ENCODE peak calls at places on chromosomes 6 and 20, in five cellular contexts. One of them, this sample, is unnamed.

GRCh38 chr6:76770166-76770565 is 693.1 kb downstream of the HTR1B start:
- DNase-seq in adrenal gland: no peak
- DNase-seq in ovary: no peak
- DNase-seq in IMR-90: no peak
- DNase-seq in HCT116: no peak
- DNase-seq in this sample: no peak

GRCh38 chr6:74409447-74409846 is 713.4 kb downstream of the CD109 start:
- DNase-seq in adrenal gland: no peak
- DNase-seq in ovary: no peak
- DNase-seq in IMR-90: peak; percentile 87
- DNase-seq in HCT116: peak; percentile 31
- DNase-seq in this sample: no peak

GRCh38 chr6:53928641-53929339 is 134.0 kb downstream of the LRRC1 start:
- DNase-seq in adrenal gland: no peak
- DNase-seq in ovary: no peak
- DNase-seq in IMR-90: peak; percentile 25
- DNase-seq in HCT116: peak; percentile 18
- DNase-seq in this sample: no peak

GRCh38 chr6:80465513-80465912 is 359.0 kb downstream of the BCKDHB start:
- DNase-seq in adrenal gland: no peak
- DNase-seq in ovary: no peak
- DNase-seq in IMR-90: peak; percentile 36
- DNase-seq in HCT116: no peak
- DNase-seq in this sample: no peak

GRCh38 chr20:25223179-25223661 is 24.7 kb upstream of the PYGB start:
- DNase-seq in adrenal gland: no peak
- DNase-seq in ovary: no peak
- DNase-seq in IMR-90: peak; percentile 97
- DNase-seq in HCT116: peak; percentile 76
- DNase-seq in this sample: no peak

GRCh38 chr6:63802606-63803206 is 167.1 kb downstream of the PHF3 start:
- DNase-seq in adrenal gland: no peak
- DNase-seq in ovary: no peak
- DNase-seq in IMR-90: peak; percentile 53
- DNase-seq in HCT116: no peak
- DNase-seq in this sample: no peak

GRCh38 chr6:148431413-148431812 is 88.8 kb downstream of the SASH1 start:
- DNase-seq in adrenal gland: no peak
- DNase-seq in ovary: no peak
- DNase-seq in IMR-90: no peak
- DNase-seq in HCT116: no peak
- DNase-seq in this sample: no peak

GRCh38 chr6:80543598-80544181 is 437.2 kb downstream of the BCKDHB start:
- DNase-seq in adrenal gland: no peak
- DNase-seq in ovary: no peak
- DNase-seq in IMR-90: peak; percentile 90
- DNase-seq in HCT116: no peak
- DNase-seq in this sample: no peak

GRCh38 chr6:28940859-28941680 is 17.3 kb upstream of the TRIM27 start:
- DNase-seq in adrenal gland: peak; percentile 85
- DNase-seq in ovary: peak; percentile 81
- DNase-seq in IMR-90: peak; percentile 88
- DNase-seq in HCT116: peak; percentile 79
- DNase-seq in this sample: no peak

GRCh38 chr6:143965503-143966171 is 42.4 kb downstream of the PLAGL1 start:
- DNase-seq in adrenal gland: no peak
- DNase-seq in ovary: no peak
- DNase-seq in IMR-90: peak; percentile 58
- DNase-seq in HCT116: no peak
- DNase-seq in this sample: no peak

GRCh38 chr6:92564393-92564792 is 855.0 kb downstream of the EPHA7 start:
- DNase-seq in adrenal gland: no peak
- DNase-seq in ovary: no peak
- DNase-seq in IMR-90: no peak
- DNase-seq in HCT116: no peak
- DNase-seq in this sample: no peak

GRCh38 chr6:134516582-134516981 is 198.7 kb upstream of the SGK1 start:
- DNase-seq in adrenal gland: no peak
- DNase-seq in ovary: no peak
- DNase-seq in IMR-90: no peak
- DNase-seq in HCT116: no peak
- DNase-seq in this sample: no peak

GRCh38 chr6:119148825-119149525 is 70.5 kb upstream of the FAM184A start:
- DNase-seq in adrenal gland: no peak
- DNase-seq in ovary: no peak
- DNase-seq in IMR-90: peak; percentile 51
- DNase-seq in HCT116: no peak
- DNase-seq in this sample: no peak

GRCh38 chr6:90454835-90455427 is 131.9 kb downstream of the MAP3K7 start:
- DNase-seq in adrenal gland: no peak
- DNase-seq in ovary: no peak
- DNase-seq in IMR-90: no peak
- DNase-seq in HCT116: no peak
- DNase-seq in this sample: no peak

GRCh38 chr6:13229205-13230085 is 98.9 kb downstream of the TBC1D7 start:
- DNase-seq in adrenal gland: peak; percentile 2
- DNase-seq in ovary: no peak
- DNase-seq in IMR-90: no peak
- DNase-seq in HCT116: peak; percentile 4
- DNase-seq in this sample: no peak

GRCh38 chr20:35269055-35269781 is 8.7 kb downstream of the MMP24OS start:
- DNase-seq in adrenal gland: peak; percentile 71
- DNase-seq in ovary: peak; percentile 76
- DNase-seq in IMR-90: peak; percentile 62
- DNase-seq in HCT116: no peak
- DNase-seq in this sample: no peak

GRCh38 chr6:154824076-154824475 is 90.9 kb downstream of the SCAF8 start:
- DNase-seq in adrenal gland: no peak
- DNase-seq in ovary: no peak
- DNase-seq in IMR-90: no peak
- DNase-seq in HCT116: no peak
- DNase-seq in this sample: no peak

GRCh38 chr6:6005467-6006427 is 978 bp downstream of the NRN1 start:
- DNase-seq in adrenal gland: no peak
- DNase-seq in ovary: no peak
- DNase-seq in IMR-90: no peak
- DNase-seq in HCT116: no peak
- DNase-seq in this sample: no peak

GRCh38 chr20:51275816-51276215 is 252.9 kb upstream of the KCNG1 start:
- DNase-seq in adrenal gland: no peak
- DNase-seq in ovary: peak; percentile 52
- DNase-seq in IMR-90: peak; percentile 39
- DNase-seq in HCT116: no peak
- DNase-seq in this sample: no peak

GRCh38 chr6:127550403-127550802 is 26.6 kb upstream of the C6orf58 start:
- DNase-seq in adrenal gland: no peak
- DNase-seq in ovary: no peak
- DNase-seq in IMR-90: peak; percentile 76
- DNase-seq in HCT116: no peak
- DNase-seq in this sample: no peak

GRCh38 chr6:138160329-138161117 is 1.2 kb upstream of the ARFGEF3 start:
- DNase-seq in adrenal gland: no peak
- DNase-seq in ovary: no peak
- DNase-seq in IMR-90: no peak
- DNase-seq in HCT116: no peak
- DNase-seq in this sample: no peak

GRCh38 chr6:85449388-85449817 is 480 bp upstream of the NT5E start:
- DNase-seq in adrenal gland: no peak
- DNase-seq in ovary: no peak
- DNase-seq in IMR-90: peak; percentile 85
- DNase-seq in HCT116: no peak
- DNase-seq in this sample: peak; percentile 84

GRCh38 chr6:44235891-44236516 is 10.9 kb upstream of the HSP90AB1 start:
- DNase-seq in adrenal gland: no peak
- DNase-seq in ovary: peak; percentile 21
- DNase-seq in IMR-90: no peak
- DNase-seq in HCT116: no peak
- DNase-seq in this sample: peak; percentile 60

GRCh38 chr6:21348462-21349195 is 244.9 kb upstream of the SOX4 start:
- DNase-seq in adrenal gland: no peak
- DNase-seq in ovary: no peak
- DNase-seq in IMR-90: peak; percentile 61
- DNase-seq in HCT116: no peak
- DNase-seq in this sample: no peak

GRCh38 chr20:33437141-33437911 is 6.2 kb downstream of the SNTA1 start:
- DNase-seq in adrenal gland: no peak
- DNase-seq in ovary: peak; percentile 72
- DNase-seq in IMR-90: peak; percentile 44
- DNase-seq in HCT116: no peak
- DNase-seq in this sample: no peak

GRCh38 chr6:29762051-29762450 is 38.8 kb downstream of the HLA-F start:
- DNase-seq in adrenal gland: no peak
- DNase-seq in ovary: no peak
- DNase-seq in IMR-90: no peak
- DNase-seq in HCT116: no peak
- DNase-seq in this sample: no peak

GRCh38 chr6:112372213-112372806 is 25.2 kb downstream of the RFPL4B start:
- DNase-seq in adrenal gland: no peak
- DNase-seq in ovary: no peak
- DNase-seq in IMR-90: peak; percentile 46
- DNase-seq in HCT116: peak; percentile 18
- DNase-seq in this sample: no peak

DNA sequence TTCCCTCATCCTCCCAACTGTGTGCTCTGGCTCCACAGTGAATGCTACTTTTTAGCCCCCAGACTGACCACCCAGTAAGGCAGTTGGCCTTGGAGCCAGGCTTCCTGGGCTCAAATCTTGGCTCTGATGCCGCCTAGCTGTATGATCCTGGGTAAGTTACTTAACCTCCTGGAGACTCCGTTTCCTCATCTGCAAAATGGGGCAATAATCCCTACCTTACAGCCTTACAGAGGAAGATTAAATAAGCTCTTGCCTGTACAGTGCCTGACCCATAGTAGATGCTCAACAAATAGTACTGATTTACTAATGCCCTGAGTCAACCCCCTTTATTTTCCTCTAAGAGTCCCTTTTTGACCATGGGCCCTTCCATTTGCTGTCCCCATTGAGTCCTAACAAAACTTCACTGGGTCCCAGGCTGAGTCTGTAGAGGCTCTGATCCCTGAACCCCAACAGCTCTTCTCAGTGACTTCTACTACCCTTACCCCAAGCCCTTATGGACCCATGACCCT is 31.2 kb downstream of the FOXP4 start:
- DNase-seq in adrenal gland: no peak
- DNase-seq in ovary: no peak
- DNase-seq in IMR-90: no peak
- DNase-seq in HCT116: no peak
- DNase-seq in this sample: no peak
- H3K27ac ChIP-seq in adrenal gland: peak overlapping the region; percentile 45
- H3K27ac ChIP-seq in ovary: no peak overlapping the region
- H3K27ac ChIP-seq in IMR-90: peak overlapping the region; percentile 86
- H3K27ac ChIP-seq in HCT116: peak overlapping the region; percentile 63
- H3K27ac ChIP-seq in this sample: no peak overlapping the region

GRCh38 chr20:31848088-31848999 is 2.9 kb upstream of the FOXS1 start:
- DNase-seq in adrenal gland: no peak
- DNase-seq in ovary: no peak
- DNase-seq in IMR-90: no peak
- DNase-seq in HCT116: no peak
- DNase-seq in this sample: no peak
- H3K4me1 ChIP-seq in adrenal gland: no peaks in the 10 kb centered on the region
- H3K4me1 ChIP-seq in ovary: peaks cover 17% of the 10 kb centered on the region
- H3K4me1 ChIP-seq in IMR-90: no peaks in the 10 kb centered on the region
- H3K4me1 ChIP-seq in HCT116: no peaks in the 10 kb centered on the region
- H3K4me1 ChIP-seq in this sample: no peaks in the 10 kb centered on the region

GRCh38 chr6:15086273-15087158 is 159.4 kb upstream of the JARID2 start:
- DNase-seq in adrenal gland: peak; percentile 7
- DNase-seq in ovary: no peak
- DNase-seq in IMR-90: no peak
- DNase-seq in HCT116: no peak
- DNase-seq in this sample: no peak
- TF ChIP-seq POLR2A in adrenal gland: no peak
- TF ChIP-seq POLR2A in ovary: no peak
- TF ChIP-seq POLR2A in IMR-90: no peak
- TF ChIP-seq POLR2A in HCT116: no peak
- TF ChIP-seq POLR2A in this sample: no peak

DNA sequence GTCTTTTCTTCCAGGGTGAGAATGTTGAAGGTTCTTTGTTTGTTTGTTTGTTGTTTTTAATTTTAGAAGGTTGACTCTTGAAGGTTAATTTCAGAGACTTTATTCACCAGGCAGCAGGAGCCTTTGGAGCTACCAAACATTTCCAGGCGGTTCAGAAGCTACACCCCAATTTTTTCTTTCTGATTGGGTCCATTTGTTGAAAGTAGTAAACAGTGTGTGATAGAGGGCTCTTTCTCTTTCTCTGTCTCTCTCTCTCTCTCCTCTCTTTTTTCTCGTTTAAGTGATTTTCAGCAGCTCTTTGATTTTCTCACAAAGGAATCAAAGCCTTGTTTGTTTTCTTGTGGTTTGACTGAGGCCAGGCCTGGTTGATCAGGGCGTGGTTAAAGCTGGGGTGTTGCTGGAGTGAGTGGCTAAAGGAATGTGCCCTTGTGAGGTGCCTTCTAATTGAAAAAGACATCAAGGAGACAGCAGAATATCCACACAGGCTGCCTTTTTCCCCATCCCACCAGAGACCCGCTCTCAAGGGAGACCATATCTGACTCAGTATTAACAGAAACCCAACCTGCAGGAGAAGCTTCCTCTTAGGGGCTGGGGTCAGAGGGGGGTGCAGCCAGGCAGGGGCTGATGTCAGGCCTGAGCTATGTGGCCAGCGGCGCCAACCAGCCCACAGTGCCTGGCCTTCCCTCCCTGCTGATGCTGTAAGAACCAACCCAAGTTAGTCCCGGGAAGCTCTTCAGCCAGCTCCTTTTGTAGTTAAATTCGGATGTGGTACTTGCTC is 40.4 kb upstream of the NAA20 start:
- DNase-seq in adrenal gland: peak; percentile 55
- DNase-seq in ovary: peak; percentile 69
- DNase-seq in IMR-90: peak; percentile 83
- DNase-seq in HCT116: peak; percentile 63
- DNase-seq in this sample: no peak
- H3K27ac ChIP-seq in adrenal gland: peak overlapping the region; percentile 94
- H3K27ac ChIP-seq in ovary: peak overlapping the region; percentile 27
- H3K27ac ChIP-seq in IMR-90: peak overlapping the region; percentile 71
- H3K27ac ChIP-seq in HCT116: peak overlapping the region; percentile 60
- H3K27ac ChIP-seq in this sample: peak overlapping the region; percentile 80

DNA sequence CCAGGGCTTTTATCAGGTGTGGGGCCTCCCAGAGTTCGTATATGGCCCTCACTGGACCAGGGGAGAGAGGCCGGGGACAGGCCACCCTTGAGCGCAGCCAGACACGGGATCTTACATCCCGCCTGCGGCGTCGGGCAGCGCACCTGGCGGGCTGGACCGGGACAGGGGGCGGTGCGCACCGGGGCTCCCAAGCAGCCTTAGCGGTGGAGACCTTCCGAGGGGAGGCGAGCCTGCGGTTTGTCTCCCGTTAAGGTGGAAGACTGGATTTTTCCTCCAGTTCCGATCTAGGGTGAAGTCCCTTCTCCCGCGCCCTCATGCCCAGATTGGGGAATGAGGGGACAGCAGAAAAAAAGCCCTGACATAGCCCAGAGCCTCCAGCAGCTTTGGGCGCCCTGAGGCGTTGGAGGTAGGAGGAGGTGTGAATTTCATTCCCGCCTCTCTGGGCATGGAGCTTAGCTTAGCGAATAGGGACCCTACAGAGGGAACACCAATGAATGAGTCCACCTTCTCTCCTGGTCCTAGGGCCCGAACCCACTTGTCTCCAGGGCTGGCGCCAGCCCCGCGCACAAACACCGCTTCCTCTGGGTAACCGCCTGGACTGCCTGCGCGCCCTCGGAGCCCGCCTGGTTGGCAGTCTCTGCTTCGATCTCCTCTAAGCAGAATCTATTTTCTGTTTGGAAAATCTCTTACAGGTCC is 6.7 kb upstream of the LAMP5 start:
- DNase-seq in adrenal gland: no peak
- DNase-seq in ovary: no peak
- DNase-seq in IMR-90: no peak
- DNase-seq in HCT116: no peak
- DNase-seq in this sample: no peak
- H3K4me1 ChIP-seq in adrenal gland: no peaks in the 10 kb centered on the region
- H3K4me1 ChIP-seq in ovary: no peaks in the 10 kb centered on the region
- H3K4me1 ChIP-seq in IMR-90: no peaks in the 10 kb centered on the region
- H3K4me1 ChIP-seq in HCT116: no peaks in the 10 kb centered on the region
- H3K4me1 ChIP-seq in this sample: peaks cover 5% of the 10 kb centered on the region